ENCODE peak calls at places on chromosome 17, in eight cellular contexts. N is colonic mucosa, K is AG09309, S is HFF-Myc, Y is AG04450, E is esophagus squamous epithelium, Q is AG04449, H is stomach. M is an unnamed sample.

GRCh38 chr17:42456223-42457106 is 2.2 kb upstream of the ATP6V0A1 start:
- DNase-seq in N (no peak), K (peak), S (no peak), Y (no peak), E (no peak), Q (peak), H (no peak), M (no peak)

GRCh38 chr17:49434821-49435581 is 20.3 kb upstream of the PHB1 start:
- DNase-seq in N (peak), K (no peak), S (peak), Y (no peak), E (no peak), Q (no peak), H (peak), M (peak)

GRCh38 chr17:5418858-5419355 is 555 bp downstream of the NUP88 start:
- DNase-seq in N (peak), K (no peak), S (no peak), Y (no peak), E (no peak), Q (no peak), H (peak), M (no peak)

GRCh38 chr17:77418609-77419008 is 277.8 kb downstream of the SEC14L1 start:
- DNase-seq in N (no peak), K (no peak), S (no peak), Y (no peak), E (no peak), Q (no peak), H (no peak), M (no peak)

GRCh38 chr17:57281887-57282653 is 25.7 kb downstream of the MSI2 start:
- DNase-seq in N (no peak), K (no peak), S (no peak), Y (no peak), E (no peak), Q (no peak), H (no peak), M (no peak)

GRCh38 chr17:78236362-78237127 is 5.1 kb downstream of the TMEM235 start:
- DNase-seq in N (no peak), K (no peak), S (no peak), Y (no peak), E (no peak), Q (no peak), H (no peak), M (no peak)

GRCh38 chr17:82865274-82865673 is 25.5 kb upstream of the ZNF750 start:
- DNase-seq in N (no peak), K (no peak), S (no peak), Y (no peak), E (no peak), Q (no peak), H (no peak), M (no peak)

GRCh38 chr17:50920041-50920410 is 53.9 kb upstream of the TOB1 start:
- DNase-seq in N (no peak), K (no peak), S (no peak), Y (no peak), E (no peak), Q (no peak), H (no peak), M (no peak)

GRCh38 chr17:76278952-76279741 is 14.0 kb downstream of the UBALD2 start:
- DNase-seq in N (peak), K (peak), S (peak), Y (peak), E (peak), Q (peak), H (peak), M (peak)

GRCh38 chr17:71085238-71086033 is 916.1 kb downstream of the KCNJ2 start:
- DNase-seq in N (peak), K (no peak), S (no peak), Y (no peak), E (no peak), Q (no peak), H (peak), M (no peak)

GRCh38 chr17:75473246-75473645 is 16.8 kb downstream of the TMEM94 start:
- DNase-seq in N (no peak), K (no peak), S (no peak), Y (no peak), E (no peak), Q (no peak), H (no peak), M (no peak)

GRCh38 chr17:7929158-7930029 is at the start of gene KCNAB3:
- DNase-seq in N (no peak), K (no peak), S (peak), Y (no peak), E (no peak), Q (no peak), H (no peak), M (peak)

GRCh38 chr17:48520631-48521045 is 10.2 kb downstream of the HOXB1 start:
- DNase-seq in N (no peak), K (no peak), S (no peak), Y (no peak), E (no peak), Q (no peak), H (no peak), M (no peak)

GRCh38 chr17:32483451-32484019 is 3.3 kb upstream of the CDK5R1 start:
- DNase-seq in N (peak), K (peak), S (no peak), Y (no peak), E (no peak), Q (no peak), H (peak), M (peak)

GRCh38 chr17:70040336-70040735 is 34.7 kb upstream of the KCNJ16 start:
- DNase-seq in N (no peak), K (no peak), S (no peak), Y (no peak), E (no peak), Q (no peak), H (no peak), M (no peak)

GRCh38 chr17:7650509-7651096 is at the start of gene ATP1B2:
- DNase-seq in N (peak), K (no peak), S (no peak), Y (no peak), E (no peak), Q (no peak), H (peak), M (peak)

GRCh38 chr17:29614345-29615047 is 8.2 kb downstream of the CORO6 start:
- DNase-seq in N (no peak), K (no peak), S (no peak), Y (no peak), E (no peak), Q (no peak), H (no peak), M (no peak)

GRCh38 chr17:32558328-32558955 is 71.6 kb downstream of the CDK5R1 start:
- DNase-seq in N (no peak), K (no peak), S (no peak), Y (no peak), E (no peak), Q (no peak), H (no peak), M (no peak)

GRCh38 chr17:77616243-77616731 is 342.2 kb upstream of the TNRC6C start:
- DNase-seq in N (no peak), K (no peak), S (no peak), Y (no peak), E (no peak), Q (no peak), H (no peak), M (no peak)

GRCh38 chr17:78314683-78315354 is 45.1 kb downstream of the SOCS3 start:
- DNase-seq in N (no peak), K (no peak), S (no peak), Y (no peak), E (no peak), Q (no peak), H (no peak), M (peak)

GRCh38 chr17:50754521-50754920 is 12.8 kb downstream of the ANKRD40CL start:
- DNase-seq in N (no peak), K (no peak), S (no peak), Y (no peak), E (no peak), Q (no peak), H (no peak), M (no peak)

GRCh38 chr17:74513987-74514631 is 17.2 kb downstream of the CD300LB start:
- DNase-seq in N (no peak), K (no peak), S (no peak), Y (no peak), E (no peak), Q (no peak), H (peak), M (no peak)

GRCh38 chr17:6497496-6498221 is 53.4 kb downstream of the PIMREG start:
- DNase-seq in N (no peak), K (no peak), S (no peak), Y (no peak), E (no peak), Q (no peak), H (no peak), M (no peak)

GRCh38 chr17:6496636-6497441 is 52.6 kb downstream of the PIMREG start:
- DNase-seq in N (no peak), K (no peak), S (no peak), Y (no peak), E (no peak), Q (no peak), H (no peak), M (no peak)

GRCh38 chr17:6494239-6494941 is 50.1 kb downstream of the PIMREG start:
- DNase-seq in N (peak), K (no peak), S (no peak), Y (no peak), E (no peak), Q (no peak), H (no peak), M (no peak)

GRCh38 chr17:6495450-6496115 is 51.3 kb downstream of the PIMREG start:
- DNase-seq in N (no peak), K (no peak), S (no peak), Y (no peak), E (no peak), Q (no peak), H (no peak), M (no peak)

GRCh38 chr17:6496116-6496481 is 51.8 kb downstream of the PIMREG start:
- DNase-seq in N (no peak), K (no peak), S (no peak), Y (no peak), E (no peak), Q (no peak), H (no peak), M (no peak)
- TF ChIP-seq CTCF in N (no peak), K (no peak), S (no peak), Y (no peak), E (no peak), Q (no peak), H (no peak), M (no peak)

DNA sequence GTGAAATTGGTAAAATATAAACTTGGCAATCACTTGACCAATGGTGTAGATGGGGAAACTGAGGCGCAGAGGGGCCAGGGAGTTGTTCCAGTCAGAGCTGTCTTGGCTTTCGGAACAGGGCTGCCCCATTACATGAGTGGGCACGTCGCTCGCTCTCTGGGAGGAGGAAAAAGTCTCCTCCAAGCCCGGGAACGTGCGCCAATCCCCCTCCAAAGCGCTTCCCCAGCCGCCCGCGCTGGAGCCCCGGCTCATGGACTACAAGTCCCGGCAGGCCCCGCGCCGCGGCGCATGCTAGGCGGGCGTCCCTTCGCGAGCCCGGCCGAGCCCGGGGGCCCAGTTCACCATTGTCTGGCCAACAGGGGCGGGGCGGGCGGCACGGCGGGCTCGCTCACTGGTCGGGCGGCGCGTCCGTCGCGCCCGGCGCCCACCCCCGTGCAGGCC is 294 bp upstream of the LLGL1 start:
- DNase-seq in N (peak), K (peak), S (peak), Y (peak), E (peak), Q (peak), H (peak), M (peak)
- TF ChIP-seq CTCF in N (no peak), K (no peak), S (no peak), Y (no peak), E (no peak), Q (no peak), H (no peak), M (no peak)

GRCh38 chr17:81035389-81036127 is 607 bp downstream of the BAIAP2 start:
- DNase-seq in N (no peak), K (no peak), S (no peak), Y (no peak), E (no peak), Q (no peak), H (no peak), M (no peak)

GRCh38 chr17:81033535-81034167 is 1.3 kb upstream of the BAIAP2 start:
- DNase-seq in N (no peak), K (no peak), S (no peak), Y (no peak), E (no peak), Q (no peak), H (no peak), M (no peak)

GRCh38 chr17:81034168-81034777 is 678 bp upstream of the BAIAP2 start:
- DNase-seq in N (no peak), K (no peak), S (no peak), Y (no peak), E (no peak), Q (no peak), H (no peak), M (no peak)

GRCh38 chr17:81036128-81036891 is 1.4 kb downstream of the BAIAP2 start:
- DNase-seq in N (no peak), K (no peak), S (no peak), Y (no peak), E (no peak), Q (no peak), H (no peak), M (no peak)

GRCh38 chr17:81034779-81035388 is at the start of gene BAIAP2:
- DNase-seq in N (peak), K (peak), S (peak), Y (peak), E (peak), Q (no peak), H (peak), M (peak)
- TF ChIP-seq CTCF in N (no peak), K (no peak), S (no peak), Y (no peak), E (no peak), Q (no peak), H (no peak), M (peak)

DNA sequence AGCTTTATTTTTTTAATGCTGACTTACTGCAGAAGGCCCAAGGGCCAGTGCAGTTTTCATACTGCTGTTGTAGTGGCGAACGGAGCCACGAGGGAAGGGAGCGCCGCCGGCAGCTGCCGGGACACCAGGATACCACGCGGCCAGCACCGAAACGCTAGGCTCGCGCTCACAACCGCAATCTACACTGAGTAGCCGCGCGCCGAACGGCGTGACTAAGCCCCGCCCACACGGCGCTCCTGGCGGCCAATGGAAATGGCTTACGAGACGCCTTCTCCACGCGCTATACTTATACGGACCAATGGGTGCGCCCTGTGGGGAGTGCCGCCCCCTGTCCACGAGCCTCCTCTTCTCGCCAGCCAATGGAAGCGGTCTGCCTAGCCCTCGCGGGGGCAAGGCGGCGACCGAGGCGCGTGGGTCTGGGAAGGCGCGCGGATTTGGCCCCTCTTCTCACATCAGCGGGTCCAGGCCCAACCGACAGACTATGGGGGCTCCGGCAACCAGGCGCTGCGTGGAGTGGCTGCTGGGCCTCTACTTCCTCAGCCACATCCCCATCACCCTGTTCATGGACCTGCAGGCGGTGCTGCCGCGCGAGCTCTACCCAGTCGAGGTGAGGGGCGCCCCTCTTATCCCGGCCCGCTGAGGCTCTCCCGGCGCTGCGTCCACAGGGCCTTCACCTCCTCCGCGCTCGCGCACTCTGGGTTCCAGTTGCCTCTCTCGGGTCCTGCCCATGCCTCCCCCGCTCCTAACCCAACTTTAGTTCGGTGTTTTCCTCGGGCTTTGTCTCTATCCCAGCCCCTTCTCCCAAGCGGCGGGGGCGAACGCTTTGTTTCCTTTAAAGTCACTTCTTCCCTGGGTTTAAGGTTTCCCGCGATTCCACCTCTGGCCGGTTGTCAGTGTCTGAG is at the start of gene TMEM97:
- DNase-seq in N (peak), K (peak), S (peak), Y (peak), E (peak), Q (peak), H (peak), M (peak)
- TF ChIP-seq CTCF in N (no peak), K (no peak), S (no peak), Y (peak), E (peak), Q (peak), H (peak), M (no peak)

GRCh38 chr17:46898364-46898763 is 24.6 kb upstream of the GOSR2 start:
- DNase-seq in N (no peak), K (no peak), S (no peak), Y (no peak), E (no peak), Q (no peak), H (no peak), M (no peak)

GRCh38 chr17:46895171-46895570 is 27.8 kb upstream of the GOSR2 start:
- DNase-seq in N (no peak), K (no peak), S (no peak), Y (no peak), E (no peak), Q (no peak), H (no peak), M (no peak)

GRCh38 chr17:46901291-46901690 is 21.7 kb upstream of the GOSR2 start:
- DNase-seq in N (no peak), K (no peak), S (no peak), Y (no peak), E (no peak), Q (no peak), H (no peak), M (no peak)

GRCh38 chr17:46896991-46897390 is 26.0 kb upstream of the GOSR2 start:
- DNase-seq in N (no peak), K (no peak), S (no peak), Y (no peak), E (no peak), Q (no peak), H (no peak), M (no peak)

DNA sequence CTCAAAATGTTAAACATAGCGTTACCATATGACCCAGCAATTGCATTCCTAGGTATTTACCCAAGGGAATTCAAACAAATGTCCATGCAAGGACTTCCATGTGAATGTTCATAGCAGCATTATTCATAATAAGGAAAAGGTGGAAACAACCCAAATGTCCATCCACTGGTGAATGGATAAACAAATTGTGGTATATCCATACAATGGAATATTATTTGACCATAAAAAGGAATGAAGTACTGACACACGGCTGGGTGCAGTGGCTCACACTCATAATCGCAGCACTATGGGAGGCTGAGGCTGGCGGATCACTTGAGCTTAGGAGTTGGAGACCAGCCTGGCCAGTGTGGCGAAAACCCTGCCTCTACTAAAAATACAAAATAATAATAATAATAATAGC is 24.1 kb upstream of the GOSR2 start:
- DNase-seq in N (no peak), K (no peak), S (no peak), Y (no peak), E (no peak), Q (no peak), H (no peak), M (no peak)
- TF ChIP-seq CTCF in N (no peak), K (no peak), S (no peak), Y (no peak), E (no peak), Q (no peak), H (no peak), M (no peak)

GRCh38 chr17:61221181-61221580 is 178.5 kb upstream of the TBX2 start:
- DNase-seq in N (no peak), K (no peak), S (no peak), Y (no peak), E (no peak), Q (no peak), H (no peak), M (no peak)
- TF ChIP-seq CTCF in N (no peak), K (no peak), S (no peak), Y (no peak), E (no peak), Q (no peak), H (no peak), M (no peak)

DNA sequence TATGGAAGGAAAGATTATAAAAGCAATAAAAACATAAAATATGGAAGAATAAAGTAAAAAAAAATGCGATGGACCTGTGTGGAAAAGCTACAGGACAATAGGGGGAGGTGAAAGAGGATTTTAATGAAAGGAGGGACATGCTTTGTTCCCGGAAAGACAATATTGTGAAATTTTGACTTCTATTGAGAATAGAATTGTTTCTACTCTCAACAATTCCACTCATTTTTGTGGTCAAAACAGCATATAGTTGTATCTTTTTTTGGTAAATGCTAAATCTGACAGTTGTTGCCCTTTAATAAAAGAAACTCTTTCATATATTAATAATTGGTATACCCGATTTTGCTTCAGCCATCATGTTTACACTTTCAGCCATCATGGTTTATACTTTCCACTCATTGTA is 22.9 kb upstream of the APPBP2 start:
- DNase-seq in N (no peak), K (no peak), S (no peak), Y (no peak), E (no peak), Q (no peak), H (no peak), M (no peak)
- TF ChIP-seq CTCF in N (no peak), K (no peak), S (no peak), Y (no peak), E (no peak), Q (no peak), H (no peak), M (no peak)

GRCh38 chr17:17661834-17662233 is 19.4 kb upstream of the RAI1 start:
- DNase-seq in N (no peak), K (no peak), S (no peak), Y (no peak), E (no peak), Q (no peak), H (no peak), M (no peak)
- TF ChIP-seq CTCF in N (no peak), K (no peak), S (peak), Y (peak), E (no peak), Q (no peak), H (no peak), M (no peak)